ENCODE peak calls at places on chromosomes 6 and 20, in four cellular contexts. J is naive thymus-derived CD4-positive, alpha-beta T cell; Q is CD4-positive, alpha-beta memory T cell; D is esophagus squamous epithelium. T is an unnamed sample.

GRCh38 chr20:63102720-63103375 is 96.1 kb upstream of the BHLHE23 start:
- DNase-seq in J (peak; percentile 78), Q (peak; percentile 77), D (no peak), T (peak; percentile 47)

GRCh38 chr6:125188037-125188436 is 34.5 kb downstream of the TPD52L1 start:
- DNase-seq in J (no peak), Q (no peak), D (no peak), T (no peak)

GRCh38 chr20:3701061-3701998 is 11.1 kb downstream of the SIGLEC1 start:
- DNase-seq in J (no peak), Q (no peak), D (no peak), T (no peak)

GRCh38 chr6:38143191-38144154 is 323.9 kb downstream of the ZFAND3 start:
- DNase-seq in J (no peak), Q (no peak), D (no peak), T (no peak)

GRCh38 chr6:93048381-93048780 is 371.0 kb downstream of the EPHA7 start:
- DNase-seq in J (no peak), Q (no peak), D (no peak), T (no peak)

GRCh38 chr6:139981066-139981624 is 606.7 kb upstream of the CITED2 start:
- DNase-seq in J (no peak), Q (no peak), D (no peak), T (no peak)

GRCh38 chr6:170279977-170280688 is 10.7 kb downstream of the DLL1 start:
- DNase-seq in J (peak; percentile 75), Q (peak; percentile 72), D (no peak), T (no peak)

GRCh38 chr20:5077761-5078387 is 41.9 kb downstream of the PCNA start:
- DNase-seq in J (peak; percentile 35), Q (peak; percentile 6), D (no peak), T (no peak)

GRCh38 chr6:146850238-146850896 is 251.6 kb downstream of the ADGB start:
- DNase-seq in J (no peak), Q (no peak), D (no peak), T (no peak)

GRCh38 chr6:129785756-129786135 is 75.4 kb downstream of the TMEM244 start:
- DNase-seq in J (no peak), Q (no peak), D (no peak), T (no peak)

GRCh38 chr6:13715444-13715883 is 3.8 kb upstream of the RANBP9 start:
- DNase-seq in J (no peak), Q (no peak), D (no peak), T (no peak)

GRCh38 chr6:111843347-111844147 is 29.7 kb downstream of the FYN start:
- DNase-seq in J (peak; percentile 64), Q (peak; percentile 81), D (no peak), T (peak; percentile 31)

GRCh38 chr20:38143238-38143645 is 21.8 kb downstream of the TGM2 start:
- DNase-seq in J (no peak), Q (no peak), D (no peak), T (no peak)

GRCh38 chr6:17167327-17167979 is 65.6 kb downstream of the STMND1 start:
- DNase-seq in J (no peak), Q (no peak), D (no peak), T (no peak)

GRCh38 chr6:31037692-31038091 is 27.4 kb downstream of the MUC22 start:
- DNase-seq in J (no peak), Q (no peak), D (no peak), T (no peak)

GRCh38 chr20:58458342-58459057 is 56.7 kb downstream of the APCDD1L start:
- DNase-seq in J (no peak), Q (no peak), D (no peak), T (no peak)

GRCh38 chr20:25309395-25310267 is 61.7 kb downstream of the PYGB start:
- DNase-seq in J (no peak), Q (no peak), D (no peak), T (no peak)

GRCh38 chr6:89388846-89389245 is 23.2 kb downstream of the RRAGD start:
- DNase-seq in J (no peak), Q (no peak), D (no peak), T (no peak)

GRCh38 chr20:63639093-63639860 is 12.4 kb upstream of the GMEB2 start:
- DNase-seq in J (peak; percentile 87), Q (peak; percentile 81), D (no peak), T (peak; percentile 64)

GRCh38 chr20:32158943-32159660 is 48.4 kb downstream of the PLAGL2 start:
- DNase-seq in J (no peak), Q (no peak), D (no peak), T (no peak)

GRCh38 chr6:1055015-1055921 is 256.6 kb upstream of the FOXQ1 start:
- DNase-seq in J (no peak), Q (no peak), D (no peak), T (no peak)

GRCh38 chr20:64119301-64119680 is 11.9 kb upstream of the NPBWR2 start:
- DNase-seq in J (no peak), Q (no peak), D (no peak), T (no peak)

GRCh38 chr6:53161481-53162009 is 12.9 kb upstream of the GCM1 start:
- DNase-seq in J (no peak), Q (no peak), D (no peak), T (no peak)

GRCh38 chr6:96059586-96059985 is 43.8 kb downstream of the FUT9 start:
- DNase-seq in J (no peak), Q (no peak), D (no peak), T (no peak)

GRCh38 chr6:56144538-56145324 is 102.6 kb downstream of the COL21A1 start:
- DNase-seq in J (no peak), Q (no peak), D (no peak), T (no peak)

GRCh38 chr6:91276315-91276714 is 689.4 kb upstream of the MAP3K7 start:
- DNase-seq in J (no peak), Q (no peak), D (no peak), T (no peak)

GRCh38 chr6:35400901-35401311 is 51.2 kb upstream of the FANCE start:
- DNase-seq in J (no peak), Q (no peak), D (no peak), T (no peak)

GRCh38 chr6:101422811-101423210 is 29.3 kb downstream of the GRIK2 start:
- DNase-seq in J (no peak), Q (no peak), D (no peak), T (no peak)

GRCh38 chr20:31943052-31943471 is 8.8 kb downstream of the PDRG1 start:
- DNase-seq in J (no peak), Q (no peak), D (no peak), T (no peak)

GRCh38 chr20:54267510-54268003 is 59.7 kb downstream of the PFDN4 start:
- DNase-seq in J (no peak), Q (no peak), D (no peak), T (no peak)

GRCh38 chr20:31537116-31537858 is 23.0 kb downstream of the HM13 start:
- DNase-seq in J (no peak), Q (no peak), D (no peak), T (no peak)

GRCh38 chr6:17291778-17292177 is 10.6 kb downstream of the RBM24 start:
- DNase-seq in J (no peak), Q (no peak), D (no peak), T (no peak)

GRCh38 chr6:73652637-73653570 is 888 bp downstream of the SLC17A5 start:
- DNase-seq in J (peak; percentile 78), Q (peak; percentile 84), D (peak; percentile 26), T (peak; percentile 45)

GRCh38 chr20:62186887-62187866 is 4.3 kb downstream of the MTG2 start:
- DNase-seq in J (no peak), Q (no peak), D (no peak), T (no peak)

GRCh38 chr6:170174771-170175643 is 115.9 kb downstream of the DLL1 start:
- DNase-seq in J (no peak), Q (no peak), D (no peak), T (no peak)

GRCh38 chr6:28988536-28989415 is 16.3 kb downstream of the ZNF311 start:
- DNase-seq in J (peak; percentile 72), Q (peak; percentile 77), D (no peak), T (peak; percentile 34)

GRCh38 chr6:11497881-11498280 is 39.7 kb upstream of the TMEM170B start:
- DNase-seq in J (no peak), Q (no peak), D (no peak), T (no peak)

GRCh38 chr6:11494786-11495564 is 42.6 kb upstream of the TMEM170B start:
- DNase-seq in J (no peak), Q (no peak), D (no peak), T (no peak)

GRCh38 chr6:11496152-11497060 is 41.1 kb upstream of the TMEM170B start:
- DNase-seq in J (peak; percentile 80), Q (peak; percentile 82), D (no peak), T (peak; percentile 59)

GRCh38 chr6:11493979-11494378 is 43.6 kb upstream of the TMEM170B start:
- DNase-seq in J (no peak), Q (no peak), D (no peak), T (no peak)

DNA sequence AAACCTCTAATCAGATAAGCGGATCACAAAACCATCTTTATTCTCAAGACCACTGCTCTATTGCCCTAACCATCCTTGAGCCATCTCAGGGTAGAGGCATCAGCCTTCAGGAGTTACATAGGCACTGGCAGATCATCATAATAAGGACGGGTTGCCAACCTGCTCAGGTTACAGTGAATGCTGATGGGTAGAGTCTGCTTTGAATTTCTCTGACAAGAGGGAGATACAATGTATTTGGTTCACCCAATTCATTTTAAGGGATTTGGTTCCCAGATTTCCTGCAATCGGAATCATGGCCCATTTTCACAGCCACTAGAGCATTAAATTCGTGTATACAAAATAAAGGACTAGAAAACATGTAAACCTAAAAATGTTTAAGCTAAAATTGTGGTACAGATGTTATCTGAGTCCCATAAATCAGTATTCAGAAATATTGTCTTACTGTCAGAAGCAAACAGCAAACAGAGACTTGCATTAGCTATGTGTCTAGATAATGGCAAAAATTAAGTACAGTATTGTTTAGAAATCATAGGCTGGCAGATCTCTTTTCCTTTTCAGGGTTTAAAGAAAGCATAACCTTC is 41.9 kb upstream of the TMEM170B start:
- DNase-seq in J (no peak), Q (no peak), D (no peak), T (no peak)
- H3K9me3 ChIP-seq in J (no peaks in the 10 kb centered on the region), Q (no peaks in the 10 kb centered on the region), D (no peaks in the 10 kb centered on the region), T (no peaks in the 10 kb centered on the region)

GRCh38 chr20:40685349-40685748 is 3.7 kb downstream of the MAFB start:
- DNase-seq in J (no peak), Q (no peak), D (no peak), T (no peak)
- H3K9me3 ChIP-seq in J (no peaks in the 10 kb centered on the region), Q (no peaks in the 10 kb centered on the region), D (no peaks in the 10 kb centered on the region), T (no peaks in the 10 kb centered on the region)

DNA sequence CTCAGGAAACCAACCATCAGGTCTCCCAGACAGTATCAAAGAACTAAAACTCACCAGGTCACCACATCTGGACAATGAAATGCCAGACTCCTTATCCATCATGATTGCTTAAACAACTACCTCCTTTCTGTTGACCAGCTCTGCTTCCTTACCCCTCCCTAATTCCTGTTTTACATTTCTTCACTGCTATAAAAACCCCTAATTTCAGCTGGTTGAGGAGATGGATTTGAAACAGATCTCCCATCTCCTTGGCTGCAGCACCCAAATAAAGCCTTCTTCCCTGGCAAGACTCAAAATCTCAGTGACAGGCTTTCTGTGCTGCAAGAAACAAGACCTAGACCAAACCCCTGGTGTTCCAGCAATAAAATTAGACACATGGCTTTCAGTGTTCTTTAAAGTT is 40.3 kb downstream of the MYLK4 start:
- DNase-seq in J (no peak), Q (no peak), D (no peak), T (no peak)
- H3K9me3 ChIP-seq in J (peaks cover 3% of the 10 kb centered on the region), Q (no peaks in the 10 kb centered on the region), D (peaks cover 4% of the 10 kb centered on the region), T (no peaks in the 10 kb centered on the region)

DNA sequence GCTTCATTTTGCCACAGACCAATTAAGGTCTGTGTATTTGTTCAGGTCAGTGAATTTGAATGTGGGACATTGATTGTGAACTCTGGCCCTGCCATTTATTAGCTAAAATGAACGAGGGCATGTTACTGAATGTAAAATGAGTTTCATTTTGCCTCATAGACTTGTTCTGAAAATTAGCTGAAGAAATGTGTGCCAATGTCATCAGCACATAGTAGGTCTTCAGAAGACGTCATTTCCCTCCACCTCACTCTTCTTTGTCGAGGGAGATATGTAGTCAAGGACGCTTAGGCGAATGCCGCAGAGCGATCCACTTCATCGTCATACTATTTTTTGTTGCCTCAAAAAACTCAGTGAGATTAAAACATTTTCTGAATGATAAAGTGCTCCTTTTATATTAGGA is 291.7 kb downstream of the SMOC2 start:
- DNase-seq in J (no peak), Q (no peak), D (no peak), T (no peak)
- H3K9me3 ChIP-seq in J (no peaks in the 10 kb centered on the region), Q (no peaks in the 10 kb centered on the region), D (no peaks in the 10 kb centered on the region), T (no peaks in the 10 kb centered on the region)